ENCODE peak calls at places on chromosomes 1 and 21, in ten cellular contexts. N is activated CD8-positive, alpha-beta T cell treated with anti-CD3 and anti-CD28 coated beads for 36 hours; W is cardiac fibroblast; B is astrocyte of the spinal cord; Q is fibroblast of lung; O is adrenal gland; T is progenitor cell of endocrine pancreas; Z is IMR-90; F is bronchial epithelial cell; E is B cell. K is an unnamed sample.

GRCh38 chr1:64175639-64176038 is 27.8 kb upstream of the UBE2U start:
- DNase-seq in B (no peak), T (no peak), Q (no peak), W (no peak), N (no peak), O (no peak), Z (no peak), F (no peak), E (no peak), K (no peak)

GRCh38 chr1:154840557-154841176 is 29.4 kb downstream of the KCNN3 start:
- DNase-seq in N (no peak), T (no peak), W (peak; percentile 27), Z (peak; percentile 26), E (no peak), B (no peak), Q (no peak), O (peak; percentile 27), F (no peak), K (no peak)

GRCh38 chr1:37476460-37477197 is 2.2 kb downstream of the ZC3H12A start:
- DNase-seq in Z (peak; percentile 84), N (peak; percentile 2), W (peak; percentile 92), B (peak; percentile 74), E (peak; percentile 16), F (peak; percentile 90), Q (peak; percentile 90), O (peak; percentile 89), T (no peak), K (no peak)

GRCh38 chr1:203765029-203765837 is at the start of gene LAX1:
- DNase-seq in T (no peak), Q (no peak), W (no peak), Z (no peak), N (peak; percentile 92), B (no peak), E (peak; percentile 52), O (no peak), F (no peak), K (peak; percentile 69)

GRCh38 chr1:201461193-201461657 is 7.8 kb downstream of the PHLDA3 start:
- DNase-seq in E (no peak), Z (peak; percentile 98), F (peak; percentile 99), N (no peak), Q (peak; percentile 95), W (peak; percentile 96), B (peak; percentile 94), O (peak; percentile 81), T (no peak), K (no peak)

GRCh38 chr1:3186526-3186921 is 117.5 kb downstream of the PRDM16 start:
- DNase-seq in T (no peak), B (peak; percentile 56), N (no peak), F (peak; percentile 40), O (peak; percentile 59), W (peak; percentile 27), Z (peak; percentile 6), Q (peak; percentile 11), E (no peak), K (no peak)

GRCh38 chr1:153749408-153750005 is 21.7 kb downstream of the INTS3 start:
- DNase-seq in B (peak; percentile 76), N (peak; percentile 86), Q (peak; percentile 83), Z (peak; percentile 80), F (peak; percentile 65), E (peak; percentile 84), O (peak; percentile 89), T (peak; percentile 70), W (peak; percentile 90), K (peak; percentile 80)

GRCh38 chr1:159122005-159122621 is 45.5 kb upstream of the AIM2 start:
- DNase-seq in B (peak; percentile 14), Q (peak; percentile 25), N (no peak), Z (peak; percentile 29), E (no peak), F (peak; percentile 63), T (no peak), O (no peak), W (peak; percentile 80), K (peak; percentile 43)

GRCh38 chr1:211352985-211353515 is 26.4 kb downstream of the TRAF5 start:
- DNase-seq in F (peak; percentile 32), O (peak; percentile 67), Q (no peak), B (no peak), Z (no peak), W (peak; percentile 14), N (peak; percentile 74), T (no peak), E (peak; percentile 74), K (peak; percentile 62)

GRCh38 chr21:33383056-33383888 is 19.9 kb upstream of the IFNGR2 start:
- DNase-seq in B (peak; percentile 83), T (no peak), N (peak; percentile 95), Z (peak; percentile 94), F (peak; percentile 97), E (peak; percentile 88), W (peak; percentile 74), O (peak; percentile 79), Q (peak; percentile 74), K (peak; percentile 72)

GRCh38 chr1:10794724-10795304 is 1.6 kb downstream of the CASZ1 start:
- DNase-seq in T (no peak), Z (no peak), W (no peak), B (no peak), N (peak; percentile 12), F (no peak), O (no peak), E (no peak), Q (no peak), K (peak; percentile 61)

DNA sequence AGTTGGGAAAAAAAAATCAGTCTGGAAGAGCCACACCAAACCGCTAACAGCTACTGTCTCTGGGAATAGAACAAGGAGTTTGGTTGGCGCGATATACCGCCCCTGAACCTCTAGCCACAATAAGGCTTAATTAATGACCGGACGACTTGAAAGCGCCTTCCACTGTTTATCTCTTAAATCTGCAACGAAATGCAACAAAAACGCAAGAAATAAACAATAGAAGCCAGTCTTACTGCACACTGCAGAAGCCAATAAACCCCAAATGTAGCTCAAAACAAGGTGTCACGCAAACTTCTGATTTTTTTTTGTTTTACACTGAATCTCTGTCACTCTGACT is 10.9 kb downstream of the BTBD19 start:
- DNase-seq in N (no peak), W (no peak), E (no peak), T (no peak), B (no peak), Q (no peak), O (no peak), F (no peak), Z (no peak), K (no peak)
- TF ChIP-seq CTCF in N (no peak), W (no peak), E (no peak), T (no peak), B (no peak), Q (no peak), O (no peak), F (no peak), Z (no peak), K (no peak)

GRCh38 chr1:77120950-77121349 is 98.3 kb downstream of the PIGK start:
- DNase-seq in N (no peak), Q (no peak), Z (no peak), B (peak; percentile 3), W (no peak), O (no peak), F (no peak), T (no peak), E (no peak), K (no peak)

GRCh38 chr1:77121503-77121902 is 97.7 kb downstream of the PIGK start:
- DNase-seq in B (no peak), F (no peak), Q (no peak), W (no peak), O (no peak), E (no peak), Z (no peak), N (no peak), T (no peak), K (no peak)

DNA sequence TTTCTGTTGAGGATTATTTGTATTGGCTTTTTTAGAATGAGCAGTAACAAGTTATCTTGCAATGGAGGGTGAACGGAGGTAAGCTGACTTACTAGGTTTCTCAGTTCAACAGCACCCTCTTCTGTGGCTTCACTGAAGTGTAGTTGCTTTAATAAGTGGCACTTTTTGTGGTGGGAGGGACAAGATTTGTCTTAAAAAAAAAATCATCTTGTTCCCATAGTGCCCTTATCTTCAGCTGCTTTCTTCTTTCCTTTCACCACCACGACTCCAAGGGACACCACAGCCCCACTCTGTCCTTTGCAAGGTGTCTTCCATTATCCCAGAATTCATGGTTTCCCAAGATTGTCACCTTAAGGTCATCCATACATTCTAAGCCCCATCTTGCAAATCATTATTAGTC is 92.9 kb downstream of the PIGK start:
- DNase-seq in N (peak; percentile 39), E (peak; percentile 26), O (peak; percentile 58), F (peak; percentile 68), W (peak; percentile 83), Z (peak; percentile 80), B (peak; percentile 79), Q (peak; percentile 88), T (peak; percentile 11), K (peak; percentile 31)
- TF ChIP-seq CTCF in N (peak; percentile 51), E (peak; percentile 15), O (peak; percentile 41), F (peak; percentile 68), W (peak; percentile 66), Z (peak; percentile 83), B (peak; percentile 66), Q (peak; percentile 73), T (peak; percentile 83), K (peak; percentile 53)

DNA sequence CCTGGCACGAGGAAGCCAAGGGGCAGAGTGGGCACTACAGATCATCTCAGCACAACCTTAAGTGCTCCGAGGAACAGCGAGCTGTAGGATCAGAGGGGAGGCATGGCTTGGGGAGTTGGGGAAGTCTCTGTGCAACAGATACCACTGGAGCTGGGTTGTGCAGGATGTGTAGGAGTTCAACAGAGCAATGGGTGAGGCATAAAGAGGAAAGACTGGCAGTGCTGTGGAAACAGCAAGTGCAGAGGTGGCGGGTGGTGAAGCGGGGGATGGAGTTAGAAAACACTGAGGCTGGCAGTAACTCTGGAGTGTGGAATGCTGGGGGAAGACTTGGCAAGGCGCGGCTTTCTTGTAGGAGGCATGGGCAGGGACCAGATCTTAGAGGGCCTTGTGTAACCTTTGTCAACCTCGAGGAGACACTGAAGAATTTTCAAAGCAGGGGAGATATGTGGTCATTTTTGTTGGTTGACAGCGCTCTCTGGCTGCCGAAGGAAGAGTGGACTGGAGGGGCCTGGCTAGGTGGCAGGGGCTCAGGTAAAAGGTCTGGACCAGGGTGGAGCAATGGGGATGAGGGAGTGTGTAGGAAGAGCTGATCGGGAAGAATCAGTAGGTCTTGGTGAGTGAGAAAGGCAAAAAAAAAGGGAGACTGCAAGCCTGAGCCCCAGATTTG is 237.5 kb downstream of the TRABD2B start:
- DNase-seq in W (no peak), B (no peak), Z (no peak), F (no peak), N (no peak), O (no peak), E (no peak), T (no peak), Q (no peak), K (no peak)
- TF ChIP-seq CTCF in W (no peak), B (no peak), Z (no peak), F (no peak), N (no peak), O (no peak), E (no peak), T (no peak), Q (no peak), K (no peak)

DNA sequence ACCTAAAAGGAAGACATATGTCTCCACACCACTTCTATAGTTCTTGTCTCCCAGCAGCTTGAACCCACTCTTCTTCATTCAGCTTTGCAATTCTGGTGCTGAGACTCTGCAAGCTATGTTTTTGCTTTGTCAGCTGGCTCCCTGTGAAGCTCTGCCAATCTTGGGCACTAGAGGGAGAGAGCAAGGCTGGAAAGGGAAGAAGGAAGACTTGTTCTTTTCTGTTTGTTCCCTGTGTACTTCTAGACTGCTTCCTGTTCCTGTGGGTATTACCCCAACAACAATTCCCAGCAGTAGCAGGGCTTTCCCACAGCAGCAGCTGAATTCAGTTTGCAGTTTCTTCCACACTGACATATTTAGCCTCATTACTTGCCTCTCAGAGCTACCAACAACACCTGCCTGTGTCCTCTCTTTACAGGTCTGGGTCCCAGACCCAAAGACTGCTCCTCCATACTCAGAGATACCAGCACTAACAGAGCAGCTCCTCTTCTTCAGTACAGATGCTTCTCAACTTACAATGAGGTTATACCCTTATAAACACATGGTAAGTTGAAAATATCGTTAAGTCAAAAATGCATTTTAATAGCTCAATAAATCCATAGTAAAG is 275.2 kb upstream of the NEGR1 start:
- DNase-seq in Z (peak; percentile 2), W (peak; percentile 25), O (no peak), B (peak; percentile 17), N (no peak), F (peak; percentile 10), Q (peak; percentile 15), T (no peak), E (no peak), K (no peak)
- TF ChIP-seq CTCF in Z (peak; percentile 20), W (peak; percentile 64), O (no peak), B (peak; percentile 58), N (no peak), F (peak; percentile 12), Q (peak; percentile 31), T (peak; percentile 33), E (no peak), K (no peak)

K was measured in GM20000.